ENCODE peak calls at places on chromosomes 11 and 22, in seven cellular contexts. V is sigmoid colon, P is GM12891, A is body of pancreas, Q is uterus, R is breast epithelium, H is tibial nerve. C is an unnamed sample.

GRCh38 chr11:28964811-28965210 is 856.6 kb downstream of the METTL15 start:
- DNase-seq in V (no peak), A (no peak), P (no peak), R (no peak), Q (no peak), H (no peak), C (no peak)

GRCh38 chr22:35344956-35345690 is 35.8 kb upstream of the HMOX1 start:
- DNase-seq in Q (no peak), V (no peak), A (no peak), H (no peak), R (no peak), P (no peak), C (no peak)

GRCh38 chr22:45242778-45243191 is 2.1 kb upstream of the KIAA0930 start:
- DNase-seq in V (no peak), H (no peak), Q (no peak), P (no peak), R (peak; percentile 84), A (peak; percentile 72), C (peak; percentile 25)

GRCh38 chr22:26068571-26068970 is 100.7 kb upstream of the SEZ6L start:
- DNase-seq in A (no peak), R (no peak), P (no peak), Q (no peak), H (no peak), V (no peak), C (no peak)

GRCh38 chr11:64146036-64146943 is 19.6 kb downstream of the MACROD1 start:
- DNase-seq in P (peak; percentile 82), V (no peak), H (no peak), A (peak; percentile 67), Q (no peak), R (no peak), C (peak; percentile 81)

GRCh38 chr11:26399336-26399735 is 67.4 kb downstream of the ANO3 start:
- DNase-seq in V (no peak), H (no peak), A (no peak), R (no peak), Q (no peak), P (no peak), C (no peak)

GRCh38 chr11:121814962-121815361 is 301.1 kb downstream of the BLID start:
- DNase-seq in Q (no peak), R (no peak), P (no peak), A (no peak), H (no peak), V (no peak), C (no peak)

GRCh38 chr22:39469681-39470461 is 13.1 kb downstream of the MGAT3 start:
- DNase-seq in P (no peak), R (no peak), Q (no peak), V (no peak), H (no peak), A (no peak), C (peak; percentile 49)

GRCh38 chr11:132648841-132649240 is 883.5 kb downstream of the OPCML start:
- DNase-seq in V (no peak), Q (no peak), H (no peak), P (no peak), A (no peak), R (no peak), C (no peak)

GRCh38 chr22:23263651-23264555 is 83.6 kb downstream of the BCR start:
- DNase-seq in R (no peak), Q (no peak), V (no peak), H (no peak), P (no peak), A (no peak), C (no peak)

GRCh38 chr22:37501610-37502341 is 15.6 kb upstream of the MFNG start:
- DNase-seq in R (peak; percentile 80), A (peak; percentile 93), Q (peak; percentile 65), P (no peak), V (no peak), H (peak; percentile 46), C (no peak)

GRCh38 chr22:35484651-35485372 is 55.8 kb upstream of the RASD2 start:
- DNase-seq in Q (no peak), A (no peak), V (no peak), H (no peak), R (no peak), P (no peak), C (no peak)

GRCh38 chr11:77473801-77474508 is at the start of gene PAK1:
- DNase-seq in V (peak; percentile 93), A (peak; percentile 96), R (peak; percentile 88), H (peak; percentile 47), P (peak; percentile 73), Q (peak; percentile 86), C (peak; percentile 98)

GRCh38 chr22:50304528-50305392 is 2.7 kb downstream of the PLXNB2 start:
- DNase-seq in Q (no peak), A (no peak), P (no peak), V (peak; percentile 80), H (no peak), R (no peak), C (no peak)

GRCh38 chr22:50305393-50305657 is 2.1 kb downstream of the PLXNB2 start:
- DNase-seq in R (no peak), P (no peak), A (no peak), H (no peak), Q (no peak), V (no peak), C (no peak)

GRCh38 chr22:50306753-50307749 is at the start of gene PLXNB2:
- DNase-seq in V (peak; percentile 93), R (peak; percentile 78), Q (peak; percentile 83), A (peak; percentile 83), P (peak; percentile 84), H (peak; percentile 64), C (peak; percentile 58)

GRCh38 chr22:50303848-50304527 is 3.5 kb downstream of the PLXNB2 start:
- DNase-seq in V (peak; percentile 88), H (no peak), Q (peak; percentile 55), R (no peak), P (no peak), A (peak; percentile 47), C (no peak)

GRCh38 chr22:50305658-50306566 is 1.5 kb downstream of the PLXNB2 start:
- DNase-seq in Q (peak; percentile 89), V (peak; percentile 93), R (peak; percentile 93), P (no peak), H (peak; percentile 53), A (peak; percentile 79), C (peak; percentile 28)
- TF ChIP-seq POLR2A in Q (no peak), V (peak; percentile 42), R (no peak), P (no peak), H (no peak), A (peak; percentile 72), C (peak; percentile 42)

DNA sequence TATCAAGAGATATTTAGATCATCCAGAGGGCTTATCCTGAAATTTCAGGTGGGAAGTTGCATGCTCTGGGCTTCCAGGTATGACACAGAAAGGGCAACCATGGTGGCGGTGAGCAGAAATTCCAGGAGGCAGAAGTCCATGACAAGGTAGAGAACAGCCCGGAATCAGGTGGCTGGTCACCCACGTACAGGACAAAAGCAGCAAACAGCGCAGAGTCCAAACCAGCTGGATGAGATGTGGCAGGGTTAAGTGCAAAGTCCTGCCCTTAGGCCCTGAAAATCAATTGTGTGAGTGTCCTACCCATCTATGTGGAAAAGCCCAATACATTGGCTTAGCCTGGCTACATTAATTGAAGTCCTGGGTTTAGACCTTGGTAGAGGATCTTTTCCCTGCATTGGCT is 11.6 kb downstream of the PPFIBP2 start:
- DNase-seq in V (no peak), Q (no peak), P (no peak), R (no peak), A (no peak), H (no peak), C (no peak)
- TF ChIP-seq POLR2A in V (no peak), Q (no peak), P (no peak), R (no peak), A (no peak), H (no peak), C (no peak)

DNA sequence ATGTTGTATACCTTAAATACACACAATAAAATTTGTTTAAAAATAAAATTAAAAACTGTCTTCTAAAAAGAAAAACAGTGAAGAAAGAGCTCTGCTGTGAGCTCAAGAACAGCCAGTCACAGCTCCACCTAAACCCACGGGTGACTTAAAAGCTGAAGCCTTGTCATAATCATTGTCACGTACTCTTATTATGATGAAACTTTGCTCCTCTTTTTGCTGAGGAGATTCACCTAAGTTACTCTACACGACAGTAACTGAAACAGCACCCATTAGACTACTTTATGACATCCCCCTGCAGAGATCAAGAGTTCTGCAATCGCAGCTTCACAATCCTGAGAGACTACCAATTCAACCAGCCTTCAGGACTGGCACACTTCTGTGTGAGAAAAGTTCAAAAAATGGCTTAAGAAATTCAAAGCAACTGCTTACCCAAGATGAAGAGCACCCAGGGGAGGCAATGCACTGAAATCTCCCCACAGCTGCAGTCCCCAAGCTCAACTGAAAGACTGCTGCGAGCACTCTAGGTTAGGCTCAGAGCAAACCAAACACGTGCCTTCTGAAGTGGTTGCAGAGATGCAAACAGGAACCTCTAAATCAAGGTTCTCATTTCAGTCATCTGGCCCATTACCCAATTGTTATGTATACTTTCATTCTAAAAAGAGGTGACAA is at the start of gene JAML:
- DNase-seq in R (no peak), A (no peak), V (no peak), P (no peak), Q (no peak), H (no peak), C (no peak)
- TF ChIP-seq POLR2A in R (no peak), A (peak; percentile 31), V (no peak), P (no peak), Q (no peak), H (no peak), C (no peak)

GRCh38 chr22:42443240-42444059 is 11.2 kb upstream of the NFAM1 start:
- DNase-seq in R (no peak), P (no peak), A (no peak), H (no peak), Q (no peak), V (no peak), C (no peak)

GRCh38 chr22:42440728-42441127 is 8.5 kb upstream of the NFAM1 start:
- DNase-seq in H (no peak), V (no peak), Q (no peak), P (no peak), R (no peak), A (no peak), C (no peak)

GRCh38 chr22:42446151-42446550 is 13.9 kb upstream of the NFAM1 start:
- DNase-seq in A (no peak), P (no peak), H (no peak), Q (no peak), R (no peak), V (peak; percentile 25), C (no peak)

GRCh38 chr22:42442746-42443145 is 10.5 kb upstream of the NFAM1 start:
- DNase-seq in H (no peak), P (no peak), Q (no peak), R (no peak), V (no peak), A (no peak), C (no peak)

DNA sequence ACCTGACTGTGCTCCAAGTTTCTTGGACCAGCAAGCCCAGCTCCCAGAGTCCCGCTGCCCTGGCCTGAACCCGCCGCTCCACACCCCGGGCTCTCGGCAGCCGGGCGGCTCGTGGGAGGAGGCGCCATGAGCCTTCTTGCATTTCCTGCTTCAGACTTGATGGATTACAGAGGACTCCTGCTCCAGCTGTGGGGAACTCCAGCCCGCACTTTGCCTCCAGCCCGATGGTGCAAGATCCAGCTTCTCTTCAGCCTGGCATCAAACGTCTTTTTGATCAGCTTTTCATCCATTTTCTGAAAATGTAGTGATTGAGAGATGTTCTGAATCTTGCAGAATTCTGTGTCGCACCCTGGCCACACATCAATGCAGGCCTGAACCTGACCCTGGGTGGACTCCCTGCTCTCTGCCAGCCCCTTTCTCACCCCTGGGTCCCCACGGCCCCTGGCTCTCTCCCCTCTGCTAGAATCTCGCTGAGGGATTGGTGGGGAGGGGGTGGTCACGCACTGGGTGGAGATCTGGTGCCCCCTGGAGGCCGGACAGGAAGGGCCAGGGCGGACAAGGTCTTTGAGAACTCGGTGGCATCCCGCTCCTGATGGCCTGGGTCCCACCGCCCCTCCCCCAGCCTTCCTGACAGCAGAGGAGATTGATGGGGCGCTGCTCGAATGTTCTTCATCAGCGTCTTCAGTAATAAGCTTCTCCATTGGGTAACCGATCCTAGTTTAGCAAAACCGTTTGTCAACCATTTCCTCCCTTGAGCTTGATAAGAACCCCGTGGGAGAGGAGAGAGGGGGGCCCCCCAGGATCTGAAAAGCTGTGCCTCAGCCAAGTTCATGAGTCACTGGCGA is 12.1 kb upstream of the NFAM1 start:
- DNase-seq in Q (peak; percentile 90), P (peak; percentile 62), V (peak; percentile 92), R (peak; percentile 75), H (peak; percentile 66), A (peak; percentile 88), C (peak; percentile 67)
- TF ChIP-seq POLR2A in Q (no peak), P (peak; percentile 36), V (no peak), R (no peak), H (peak; percentile 43), A (peak; percentile 34), C (no peak)

C was measured in erythroblast.